ENCODE peak calls at places on chromosomes 13 and 19, in four cellular contexts. Y, D, X and R are unnamed samples.

GRCh38 chr19:18660051-18660910 is 23.2 kb upstream of the CRTC1 start:
- DNase-seq in Y (peak), D (no peak), X (peak), R (peak)

GRCh38 chr19:36719687-36720556 is 32.5 kb downstream of the ZNF567 start:
- DNase-seq in Y (peak), D (no peak), X (no peak), R (no peak)

GRCh38 chr13:111429064-111429558 is 108.7 kb downstream of the TEX29 start:
- DNase-seq in Y (peak), D (no peak), X (peak), R (peak)

GRCh38 chr13:93462151-93462550 is 235.5 kb downstream of the GPC6 start:
- DNase-seq in Y (no peak), D (no peak), X (no peak), R (no peak)

GRCh38 chr19:50897191-50897607 is 14.0 kb downstream of the KLK4 start:
- DNase-seq in Y (no peak), D (peak), X (no peak), R (no peak)

GRCh38 chr19:33063356-33064116 is 1.2 kb downstream of the RHPN2 start:
- DNase-seq in Y (peak), D (no peak), X (no peak), R (peak)

GRCh38 chr13:98890186-98890585 is 87.7 kb downstream of the DOCK9 start:
- DNase-seq in Y (no peak), D (no peak), X (no peak), R (peak)

GRCh38 chr13:26051231-26052135 is at the start of gene SHISA2:
- DNase-seq in Y (peak), D (no peak), X (no peak), R (peak)

GRCh38 chr13:31072041-31072440 is 89.7 kb downstream of the HSPH1 start:
- DNase-seq in Y (no peak), D (no peak), X (no peak), R (peak)

GRCh38 chr19:10045371-10045770 is 32.1 kb downstream of the RDH8 start:
- DNase-seq in Y (no peak), D (no peak), X (peak), R (no peak)

DNA sequence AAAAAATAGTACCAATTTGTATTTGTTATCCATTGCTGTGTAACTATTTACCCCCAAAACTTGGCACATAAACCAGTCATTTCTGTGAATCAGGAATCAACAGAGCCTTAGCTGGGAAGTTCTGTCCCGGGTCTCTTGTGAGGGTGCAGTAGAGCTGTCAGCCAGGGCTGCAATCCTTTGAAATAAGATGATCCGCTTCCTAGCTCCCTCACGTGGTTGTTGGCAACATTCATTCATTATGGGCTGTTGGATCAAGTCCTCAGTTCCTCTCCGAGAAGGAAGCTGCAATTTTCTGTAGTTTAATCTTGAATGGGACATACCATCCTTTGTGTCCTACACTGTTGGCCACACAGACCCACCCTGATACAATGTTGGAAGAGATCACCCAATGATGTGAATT is 277.2 kb downstream of the SUCLA2 start:
- DNase-seq in Y (no peak), D (no peak), X (no peak), R (no peak)
- TF ChIP-seq ELK1 in Y (no peak), D (no peak), X (no peak), R (no peak)

DNA sequence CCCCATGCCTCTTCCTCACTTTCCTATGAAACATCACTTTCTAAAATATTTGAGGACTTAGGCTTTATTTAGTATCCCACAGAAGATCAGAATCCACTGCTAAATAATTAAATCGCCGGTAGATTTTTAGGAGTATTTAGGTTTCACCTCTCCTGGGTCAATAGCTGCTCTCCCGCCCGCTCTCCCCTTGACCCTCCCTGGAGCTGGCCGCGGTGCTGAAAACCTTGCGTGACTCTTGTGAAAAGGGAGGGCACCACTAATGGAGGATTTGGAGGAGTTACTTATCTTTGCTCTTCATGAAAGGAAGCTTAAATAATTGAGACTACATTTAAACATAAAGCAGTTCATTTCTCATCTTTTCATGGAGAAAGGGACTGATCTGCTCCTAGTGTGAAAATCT is 14.1 kb downstream of the POU4F1 start:
- DNase-seq in Y (no peak), D (no peak), X (peak), R (peak)
- TF ChIP-seq ELK1 in Y (no peak), D (no peak), X (no peak), R (no peak)

GRCh38 chr13:22061806-22062391 is 391.0 kb downstream of the FGF9 start:
- DNase-seq in Y (no peak), D (peak), X (no peak), R (no peak)

GRCh38 chr13:22061371-22061805 is 390.5 kb downstream of the FGF9 start:
- DNase-seq in Y (no peak), D (peak), X (no peak), R (no peak)

GRCh38 chr13:22064854-22065646 is 394.2 kb downstream of the FGF9 start:
- DNase-seq in Y (no peak), D (no peak), X (no peak), R (no peak)

GRCh38 chr13:22063416-22064124 is 392.7 kb downstream of the FGF9 start:
- DNase-seq in Y (no peak), D (no peak), X (no peak), R (no peak)

DNA sequence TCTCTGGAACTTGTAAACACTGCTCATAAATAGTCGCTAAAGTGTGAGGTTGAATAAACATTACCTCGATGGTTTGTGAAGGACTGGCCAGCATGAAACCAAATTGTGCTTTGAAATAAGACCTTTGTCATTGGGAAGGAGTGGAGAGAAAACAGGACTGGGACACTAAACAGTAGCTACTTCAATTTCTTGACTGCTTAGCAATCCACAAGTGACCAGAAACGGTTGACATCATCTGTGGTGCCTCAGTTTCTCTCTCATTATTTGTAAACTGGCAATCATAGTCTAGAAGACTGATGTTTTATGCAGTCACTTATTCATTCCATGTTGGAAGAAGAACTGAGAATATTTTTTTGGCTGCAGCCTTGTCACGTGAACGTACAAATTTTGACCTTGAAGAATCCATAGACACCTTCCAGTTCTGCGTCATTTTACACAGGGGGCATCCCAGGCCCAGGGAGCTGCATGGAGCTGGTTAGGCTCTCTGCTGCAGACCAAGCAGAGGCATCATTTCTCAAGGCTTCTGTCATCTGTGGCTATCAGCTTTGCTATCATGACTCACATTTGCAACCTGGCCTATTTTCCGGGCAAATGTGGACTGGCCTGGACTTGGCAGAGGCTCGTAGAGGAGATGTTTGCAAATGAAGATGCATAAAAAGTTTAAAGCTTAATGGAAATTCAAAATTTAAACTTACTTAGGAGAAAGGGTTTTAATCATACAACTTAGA is 391.8 kb downstream of the FGF9 start:
- DNase-seq in Y (no peak), D (no peak), X (no peak), R (peak)
- TF ChIP-seq ELK1 in Y (no peak), D (no peak), X (no peak), R (no peak)

DNA sequence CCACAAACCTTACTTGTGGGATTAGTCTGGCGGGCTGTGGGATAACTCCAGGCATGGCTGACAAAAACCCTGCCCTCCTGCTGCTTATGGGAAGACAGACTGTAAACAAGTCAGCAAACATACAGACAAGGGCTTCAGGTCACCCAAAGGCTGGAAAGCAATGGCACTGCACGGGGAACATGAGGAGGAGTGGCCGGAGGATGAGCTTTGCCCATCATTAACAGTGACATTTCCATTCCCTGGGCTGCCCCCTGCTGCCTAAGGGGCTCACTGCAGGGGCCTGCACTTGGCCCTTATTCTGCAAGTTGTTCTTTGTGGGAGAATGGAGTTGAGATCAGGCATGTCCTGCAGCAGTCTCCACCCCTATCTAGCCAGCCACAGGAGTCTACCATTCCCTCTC is 91.3 kb downstream of the UQCRFS1 start:
- DNase-seq in Y (peak), D (no peak), X (peak), R (no peak)
- TF ChIP-seq ELK1 in Y (no peak), D (no peak), X (no peak), R (no peak)